ENCODE peak calls at places on chromosomes 11 and 22, in four cellular contexts. Y is stimulated activated CD4-positive, alpha-beta T cell treated with anti-CD3 and anti-CD28 coated beads, Interleukin-2, amount 100 ng/mL, for 48 hours; L is EL; E is activated CD4-positive, alpha-beta T cell treated with anti-CD3 and anti-CD28 coated beads, Interleukin-2, amount 50 U/mL, for 48 hours. O is an unnamed sample.

GRCh38 chr11:30120045-30120589 is 103.3 kb upstream of the KCNA4 start:
- DNase-seq in Y (no peak), L (no peak), E (no peak), O (no peak)

GRCh38 chr11:63813035-63813562 is at the start of gene SPINDOC:
- DNase-seq in Y (peak; percentile 70), L (peak; percentile 81), E (peak; percentile 79), O (peak; percentile 43)

GRCh38 chr11:10225553-10225952 is 68.5 kb downstream of the SBF2 start:
- DNase-seq in Y (no peak), L (no peak), E (no peak), O (no peak)

GRCh38 chr22:29032584-29032983 is 29.0 kb downstream of the C22orf31 start:
- DNase-seq in Y (no peak), L (peak; percentile 47), E (no peak), O (no peak)

GRCh38 chr11:127804775-127805446 is 782.4 kb downstream of the ETS1 start:
- DNase-seq in Y (no peak), L (no peak), E (no peak), O (no peak)

GRCh38 chr11:72308226-72309073 is 64.5 kb upstream of the PHOX2A start:
- DNase-seq in Y (no peak), L (peak; percentile 92), E (no peak), O (peak; percentile 95)

GRCh38 chr22:19229600-19229999 is 51.1 kb upstream of the SLC25A1 start:
- DNase-seq in Y (no peak), L (no peak), E (no peak), O (no peak)

GRCh38 chr22:21014202-21015050 is 539 bp upstream of the P2RX6 start:
- DNase-seq in Y (peak; percentile 79), L (peak; percentile 95), E (peak; percentile 92), O (peak; percentile 90)

GRCh38 chr11:65903068-65903481 is 2.9 kb upstream of the FOSL1 start:
- DNase-seq in Y (no peak), L (peak; percentile 98), E (no peak), O (peak; percentile 76)

GRCh38 chr22:50191041-50191740 is 5.5 kb downstream of the TRABD start:
- DNase-seq in Y (peak; percentile 45), L (no peak), E (peak; percentile 73), O (no peak)

GRCh38 chr11:19711911-19712280 is 741 bp upstream of the NAV2 start:
- DNase-seq in Y (no peak), L (no peak), E (peak; percentile 52), O (no peak)

GRCh38 chr22:27212081-27212480 is 554.7 kb downstream of the MIAT start:
- DNase-seq in Y (no peak), L (no peak), E (no peak), O (no peak)

GRCh38 chr11:113549611-113550061 is 74.4 kb upstream of the DRD2 start:
- DNase-seq in Y (no peak), L (no peak), E (no peak), O (no peak)

GRCh38 chr11:47355283-47356128 is 3.0 kb upstream of the MYBPC3 start:
- DNase-seq in Y (peak; percentile 34), L (peak; percentile 91), E (peak; percentile 68), O (peak; percentile 84)

GRCh38 chr11:69300124-69301032 is 6.4 kb downstream of the MYEOV start:
- DNase-seq in Y (no peak), L (peak; percentile 84), E (no peak), O (peak; percentile 70)

GRCh38 chr22:46905415-46905814 is 143.0 kb downstream of the TBC1D22A start:
- DNase-seq in Y (no peak), L (no peak), E (no peak), O (no peak)